ENCODE peak calls at places on chromosome 15, in four cellular contexts. Q is hepatocyte, P is cardiac muscle cell, A is uterus. K is an unnamed sample.

GRCh38 chr15:79088426-79089205 is 2.0 kb downstream of the RASGRF1 start:
- DNase-seq in A (no peak), Q (no peak), P (no peak), K (no peak)

GRCh38 chr15:41512078-41512394 is 1.6 kb downstream of the LTK start:
- DNase-seq in A (no peak), P (no peak), Q (no peak), K (no peak)

GRCh38 chr15:77841376-77841775 is 208.7 kb upstream of the LINGO1 start:
- DNase-seq in Q (no peak), A (no peak), P (no peak), K (no peak)

GRCh38 chr15:82129769-82130168 is 84.0 kb upstream of the MEX3B start:
- DNase-seq in A (no peak), P (peak; percentile 69), Q (peak; percentile 16), K (peak; percentile 86)

GRCh38 chr15:43239732-43240491 is 19.1 kb upstream of the EPB42 start:
- DNase-seq in Q (no peak), P (no peak), A (no peak), K (no peak)

GRCh38 chr15:72688697-72689096 is 2.7 kb downstream of the BBS4 start:
- DNase-seq in P (no peak), Q (no peak), A (no peak), K (no peak)

GRCh38 chr15:62850791-62851291 is 191.7 kb upstream of the TPM1 start:
- DNase-seq in Q (no peak), P (peak; percentile 71), A (no peak), K (peak; percentile 61)

GRCh38 chr15:22892333-22892732 is 53.9 kb downstream of the NIPA2 start:
- DNase-seq in P (no peak), A (no peak), Q (peak; percentile 21), K (no peak)

GRCh38 chr15:74460298-74460697 is 662 bp downstream of the UBL7 start:
- DNase-seq in Q (no peak), P (no peak), A (no peak), K (no peak)

GRCh38 chr15:89399390-89400120 is 64.9 kb upstream of the POLG start:
- DNase-seq in Q (peak; percentile 48), P (no peak), A (no peak), K (no peak)

GRCh38 chr15:89401636-89402252 is 67.1 kb upstream of the POLG start:
- DNase-seq in P (peak; percentile 40), Q (no peak), A (no peak), K (no peak)

GRCh38 chr15:89399070-89399389 is 64.4 kb upstream of the POLG start:
- DNase-seq in Q (no peak), A (no peak), P (no peak), K (no peak)

GRCh38 chr15:89400997-89401590 is 66.5 kb upstream of the POLG start:
- DNase-seq in P (no peak), A (no peak), Q (no peak), K (no peak)

GRCh38 chr15:89400121-89400996 is 65.7 kb upstream of the POLG start:
- DNase-seq in P (no peak), A (no peak), Q (no peak), K (no peak)
- H3K4me1 ChIP-seq in P (no peaks in the 10 kb centered on the region), A (peaks cover 14% of the 10 kb centered on the region), Q (peaks cover 14% of the 10 kb centered on the region), K (no peaks in the 10 kb centered on the region)

GRCh38 chr15:80780416-80781221 is 1.4 kb downstream of the CEMIP start:
- DNase-seq in A (peak; percentile 33), Q (peak; percentile 85), P (peak; percentile 74), K (no peak)
- H3K4me3 ChIP-seq in A (no peak overlapping the region), Q (peak overlapping the region; percentile 62), P (no peak overlapping the region), K (no peak overlapping the region)

GRCh38 chr15:65757256-65757655 is 34.8 kb downstream of the DENND4A start:
- DNase-seq in A (no peak), Q (no peak), P (peak; percentile 72), K (no peak)
- H3K36me3 ChIP-seq in A (no peaks in the 10 kb centered on the region), Q (no peaks in the 10 kb centered on the region), P (no peaks in the 10 kb centered on the region), K (peaks cover 5% of the 10 kb centered on the region)

DNA sequence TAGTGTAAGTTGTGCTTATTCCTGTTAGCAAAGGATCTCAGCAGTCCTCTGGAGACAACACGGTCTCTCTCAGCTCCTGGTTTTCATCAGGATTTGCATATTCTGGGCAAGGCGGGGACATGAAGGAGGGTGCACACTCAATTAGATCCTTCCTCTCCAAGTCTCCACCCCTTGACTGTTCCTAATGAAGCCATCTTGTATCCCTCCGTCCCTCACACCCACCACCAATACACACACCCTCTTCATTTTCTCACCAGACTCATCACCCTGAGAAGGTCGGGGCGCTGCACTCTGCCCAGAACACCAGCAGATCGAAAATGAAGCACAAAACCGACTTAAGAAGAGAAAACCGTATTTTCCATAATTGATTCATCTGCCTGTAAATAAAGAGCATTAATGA is 63.7 kb downstream of the MRPL46 start:
- DNase-seq in Q (no peak), P (no peak), A (no peak), K (no peak)
- H3K4me1 ChIP-seq in Q (peaks cover 17% of the 10 kb centered on the region), P (peaks cover 29% of the 10 kb centered on the region), A (peaks cover 3% of the 10 kb centered on the region), K (peaks cover 36% of the 10 kb centered on the region)

GRCh38 chr15:26773917-26774316 is 1.1 kb upstream of the GABRB3 start:
- DNase-seq in P (no peak), A (no peak), Q (peak; percentile 17), K (no peak)
- H3K4me3 ChIP-seq in P (peak overlapping the region; percentile 40), A (no peak overlapping the region), Q (no peak overlapping the region), K (peak overlapping the region; percentile 62)

DNA sequence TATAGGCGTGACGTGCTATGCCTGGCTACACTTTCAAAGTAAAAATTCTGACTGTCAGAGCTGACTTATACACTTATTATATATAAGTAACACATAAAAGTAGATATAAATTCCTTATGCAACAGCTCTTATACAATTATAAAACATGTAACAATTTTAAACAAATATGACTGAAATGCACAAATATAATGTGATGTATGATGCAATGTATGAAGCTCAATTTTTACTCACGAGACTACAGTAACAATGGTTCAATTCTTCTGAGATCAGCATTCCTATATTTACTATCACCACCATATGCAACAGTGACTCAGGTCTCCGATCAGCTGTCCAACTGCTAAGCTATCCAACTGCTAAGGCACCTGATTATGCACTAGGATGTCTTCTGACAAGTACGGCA is 8.2 kb downstream of the BNIP2 start:
- DNase-seq in A (no peak), Q (no peak), P (no peak), K (no peak)
- H3K36me3 ChIP-seq in A (no peaks in the 10 kb centered on the region), Q (no peaks in the 10 kb centered on the region), P (peaks cover 54% of the 10 kb centered on the region), K (peaks cover 74% of the 10 kb centered on the region)

GRCh38 chr15:93025625-93025982 is 63.4 kb downstream of the RGMA start:
- DNase-seq in P (no peak), Q (no peak), A (no peak), K (no peak)

GRCh38 chr15:93028111-93028631 is 60.8 kb downstream of the RGMA start:
- DNase-seq in Q (no peak), P (peak; percentile 24), A (no peak), K (no peak)

GRCh38 chr15:93024716-93025624 is 64.0 kb downstream of the RGMA start:
- DNase-seq in P (no peak), A (no peak), Q (no peak), K (no peak)

GRCh38 chr15:93027413-93027812 is 61.6 kb downstream of the RGMA start:
- DNase-seq in P (peak; percentile 28), A (no peak), Q (no peak), K (no peak)

GRCh38 chr15:93026359-93026758 is 62.7 kb downstream of the RGMA start:
- DNase-seq in P (no peak), A (no peak), Q (no peak), K (no peak)
- H3K4me1 ChIP-seq in P (peaks cover 23% of the 10 kb centered on the region), A (peaks cover 4% of the 10 kb centered on the region), Q (peaks cover 17% of the 10 kb centered on the region), K (no peaks in the 10 kb centered on the region)

DNA sequence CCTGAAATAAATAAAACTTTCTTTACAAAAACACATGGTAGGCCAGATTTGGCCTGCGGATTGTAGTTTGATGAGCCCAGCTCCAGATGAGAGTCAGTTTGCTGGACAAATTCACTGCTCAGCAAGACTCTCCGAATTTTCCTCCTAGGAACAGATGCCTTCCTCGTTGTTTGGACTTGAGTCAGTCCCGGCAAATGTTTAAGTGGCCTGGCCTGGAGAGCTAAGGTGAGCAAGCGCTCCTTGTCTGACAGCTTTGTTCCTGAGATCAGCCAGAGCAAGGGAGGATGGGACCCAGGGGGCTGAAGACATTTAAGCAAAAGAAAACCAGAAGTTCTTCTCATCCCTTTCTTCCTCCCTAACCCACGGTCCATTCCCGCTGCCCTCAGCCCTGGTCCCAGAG is 40.2 kb downstream of the POLR2M start:
- DNase-seq in A (peak; percentile 30), Q (no peak), P (no peak), K (no peak)
- H3K4me3 ChIP-seq in A (peak overlapping the region; percentile 23), Q (no peak overlapping the region), P (no peak overlapping the region), K (no peak overlapping the region)